ENCODE peak calls at places on chromosomes 7 and 10, in seven cellular contexts. M is activated CD8-positive, alpha-beta memory T cell treated with anti-CD3 and anti-CD28 coated beads, Interleukin-2, amount 10 ng/mL, durations not matched to agents 7 days and 5 days; J is choroid plexus epithelial cell; C is hepatic stellate cell; V is stimulated activated CD8-positive, alpha-beta memory T cell treated with anti-CD3 and anti-CD28 coated beads, Interleukin-4, amount 100 ng/mL, for 24 hours; A is HFFc6; Y is NCI-H82. O is an unnamed sample.

GRCh38 chr10:130814610-130815009 is 496.9 kb downstream of the TCERG1L start:
- DNase-seq in J (no peak), Y (no peak), A (no peak), V (no peak), C (no peak), M (peak), O (no peak)

GRCh38 chr10:119296703-119297102 is 89.3 kb downstream of the GRK5 start:
- DNase-seq in V (no peak), C (no peak), M (no peak), A (no peak), Y (no peak), J (no peak), O (no peak)

GRCh38 chr10:3779146-3779707 is 5.8 kb downstream of the KLF6 start:
- DNase-seq in J (peak), V (no peak), M (no peak), Y (no peak), C (peak), A (no peak), O (no peak)

GRCh38 chr10:73910764-73911552 is at the start of gene PLAU:
- DNase-seq in A (no peak), M (peak), C (peak), J (no peak), V (peak), Y (peak), O (peak)

GRCh38 chr10:102118867-102119266 is 1.3 kb downstream of the LDB1 start:
- DNase-seq in J (no peak), Y (peak), A (no peak), C (peak), V (no peak), M (peak), O (peak)

GRCh38 chr10:126021833-126022500 is 125.6 kb downstream of the FANK1 start:
- DNase-seq in A (no peak), Y (peak), V (no peak), J (no peak), M (no peak), C (no peak), O (no peak)

GRCh38 chr10:105952153-105952552 is 1212.4 kb downstream of the SORCS1 start:
- DNase-seq in A (peak), Y (peak), C (no peak), J (peak), M (no peak), V (no peak), O (no peak)

GRCh38 chr7:157916946-157917670 is 580.3 kb downstream of the DNAJB6 start:
- DNase-seq in C (no peak), A (no peak), V (no peak), M (no peak), J (no peak), Y (no peak), O (no peak)

GRCh38 chr10:130042386-130042785 is 68.2 kb downstream of the C10orf143 start:
- DNase-seq in A (no peak), V (no peak), M (no peak), Y (no peak), C (no peak), J (no peak), O (peak)

GRCh38 chr7:33334349-33334748 is 205.0 kb downstream of the BBS9 start:
- DNase-seq in V (no peak), J (peak), Y (peak), C (no peak), A (peak), M (no peak), O (no peak)

GRCh38 chr10:110556993-110557601 is 10.4 kb upstream of the SMC3 start:
- DNase-seq in J (peak), A (peak), V (peak), C (peak), M (peak), Y (peak), O (no peak)

GRCh38 chr10:91354166-91354565 is 56.0 kb upstream of the HECTD2 start:
- DNase-seq in C (no peak), A (no peak), V (no peak), M (no peak), J (no peak), Y (no peak), O (no peak)

GRCh38 chr10:17793823-17794759 is 15.1 kb upstream of the MRC1 start:
- DNase-seq in A (no peak), M (no peak), V (no peak), C (no peak), J (no peak), Y (no peak), O (no peak)

GRCh38 chr10:101578803-101579515 is 9.1 kb downstream of the POLL start:
- DNase-seq in A (no peak), M (no peak), J (no peak), Y (no peak), V (no peak), C (no peak), O (no peak)

GRCh38 chr7:18086165-18087030 is 58.8 kb upstream of the PRPS1L1 start:
- DNase-seq in M (no peak), J (peak), Y (peak), V (no peak), C (peak), A (no peak), O (no peak)

GRCh38 chr10:118980870-118981269 is 48.6 kb upstream of the NANOS1 start:
- DNase-seq in V (no peak), C (no peak), J (no peak), A (no peak), M (no peak), Y (no peak), O (peak)

GRCh38 chr7:22666732-22667131 is 60.3 kb upstream of the IL6 start:
- DNase-seq in V (no peak), M (no peak), C (no peak), J (peak), Y (peak), A (peak), O (no peak)

GRCh38 chr7:101538596-101539459 is 90.3 kb downstream of the MYL10 start:
- DNase-seq in A (peak), Y (peak), J (peak), V (peak), M (peak), C (peak), O (no peak)

GRCh38 chr7:464712-465461 is 54.8 kb downstream of the PDGFA start:
- DNase-seq in C (no peak), J (peak), V (no peak), A (peak), Y (no peak), M (no peak), O (no peak)

GRCh38 chr10:124708246-124708779 is 35.9 kb downstream of the FAM53B start:
- DNase-seq in A (no peak), C (no peak), Y (no peak), J (peak), M (no peak), V (no peak), O (no peak)

GRCh38 chr7:123916240-123916724 is 8.8 kb upstream of the SPAM1 start:
- DNase-seq in J (peak), M (no peak), C (peak), A (no peak), V (no peak), Y (peak), O (no peak)

GRCh38 chr7:16795624-16796023 is 9.2 kb downstream of the AGR2 start:
- DNase-seq in M (no peak), J (no peak), C (no peak), V (no peak), Y (peak), A (no peak), O (no peak)

GRCh38 chr10:50316695-50317648 is 65.7 kb upstream of the ASAH2 start:
- DNase-seq in M (no peak), A (no peak), V (no peak), C (no peak), Y (no peak), J (no peak), O (no peak)

GRCh38 chr7:22549667-22550513 is 49.9 kb upstream of the STEAP1B start:
- DNase-seq in M (no peak), J (no peak), A (peak), C (peak), V (no peak), Y (peak), O (no peak)

O was measured in ascending aorta.